ENCODE peak calls at places on chromosome 11, in five cellular contexts. R is spleen; W is AG04450; C is stimulated activated CD4-positive, alpha-beta T cell treated with anti-CD3 and anti-CD28 coated beads, Interleukin-1b, Interleukin-23, amount 100 ng/mL, for 24 hours; S is HuH-7. Q is an unnamed sample.

GRCh38 chr11:118056806-118057205 is 20.1 kb upstream of the TMPRSS4 start:
- DNase-seq in S (no peak), C (no peak), R (no peak), W (no peak), Q (no peak)

GRCh38 chr11:126362879-126363655 is 7.6 kb downstream of the ST3GAL4 start:
- DNase-seq in W (no peak), S (no peak), R (peak), C (no peak), Q (no peak)

GRCh38 chr11:9609002-9609759 is 35.7 kb downstream of the WEE1 start:
- DNase-seq in C (no peak), W (no peak), R (no peak), S (no peak), Q (no peak)

GRCh38 chr11:60318726-60319125 is 8.3 kb upstream of the MS4A6E start:
- DNase-seq in R (no peak), C (no peak), W (no peak), S (no peak), Q (no peak)

GRCh38 chr11:46100670-46101069 is 20.6 kb downstream of the PHF21A start:
- DNase-seq in S (no peak), R (no peak), C (no peak), W (no peak), Q (no peak)

GRCh38 chr11:100980156-100980555 is 149.5 kb downstream of the PGR start:
- DNase-seq in R (no peak), C (no peak), S (no peak), W (no peak), Q (no peak)

GRCh38 chr11:72124046-72124445 is 11.5 kb upstream of the FOLR3 start:
- DNase-seq in R (no peak), S (no peak), C (no peak), W (no peak), Q (no peak)

GRCh38 chr11:17743808-17744119 is 9.2 kb downstream of the KCNC1 start:
- DNase-seq in W (peak), S (no peak), R (peak), C (no peak), Q (no peak)

GRCh38 chr11:57095896-57096295 is 85.9 kb upstream of the LRRC55 start:
- DNase-seq in W (no peak), C (no peak), S (no peak), R (no peak), Q (no peak)

GRCh38 chr11:64534950-64535349 is 56.1 kb upstream of the SLC22A12 start:
- DNase-seq in R (peak), C (no peak), S (no peak), W (no peak), Q (no peak)

GRCh38 chr11:131748146-131749050 is 378.0 kb downstream of the NTM start:
- DNase-seq in R (no peak), W (no peak), C (no peak), S (peak), Q (peak)

GRCh38 chr11:116459233-116459632 is 313.6 kb downstream of the BUD13 start:
- DNase-seq in S (no peak), C (no peak), W (no peak), R (no peak), Q (no peak)

GRCh38 chr11:17894929-17895658 is 117.8 kb downstream of the SERGEF start:
- DNase-seq in W (no peak), C (no peak), S (no peak), R (no peak), Q (no peak)

GRCh38 chr11:76620471-76620870 is 50.1 kb downstream of the LRRC32 start:
- DNase-seq in S (no peak), W (peak), C (no peak), R (no peak), Q (no peak)

GRCh38 chr11:88188251-88189030 is 13.2 kb upstream of the RAB38 start:
- DNase-seq in C (no peak), S (no peak), R (no peak), W (no peak), Q (no peak)

GRCh38 chr11:1899686-1900085 is 8.0 kb upstream of the PRR33 start:
- DNase-seq in R (no peak), S (no peak), C (no peak), W (no peak), Q (no peak)

GRCh38 chr11:128048121-128048520 is 539.2 kb downstream of the ETS1 start:
- DNase-seq in S (no peak), C (no peak), R (no peak), W (no peak), Q (no peak)

GRCh38 chr11:86999859-87000753 is 37.6 kb upstream of the TMEM135 start:
- DNase-seq in W (no peak), S (peak), R (no peak), C (no peak), Q (no peak)

GRCh38 chr11:40276960-40277359 is 1182.5 kb downstream of the LRRC4C start:
- DNase-seq in C (no peak), W (no peak), S (no peak), R (no peak), Q (no peak)

GRCh38 chr11:88414385-88414861 is 76.9 kb upstream of the CTSC start:
- DNase-seq in S (no peak), C (no peak), R (no peak), W (no peak), Q (peak)